ENCODE peak calls at places on chromosome 11, in ten cellular contexts. One of them, this sample, is unnamed.

GRCh38 chr11:34426766-34427170 is 12.0 kb upstream of the CAT start:
- DNase-seq in lung microvascular endothelial cell: no peak
- DNase-seq in RWPE1: no peak
- DNase-seq in hepatocyte: peak
- DNase-seq in tibial nerve: no peak
- DNase-seq in C1 segment of cervical spinal cord: no peak
- DNase-seq in coronary artery: no peak
- DNase-seq in stimulated activated CD4-positive, alpha-beta T cell treated with anti-CD3 and anti-CD28 coated beads, Interleukin-15, amount 100 ng/mL, for 1 hour: no peak
- DNase-seq in neural crest cell: no peak
- DNase-seq in hippocampal formation: no peak
- DNase-seq in this sample: no peak

GRCh38 chr11:106208795-106209194 is 131.3 kb downstream of the AASDHPPT start:
- DNase-seq in lung microvascular endothelial cell: no peak
- DNase-seq in RWPE1: no peak
- DNase-seq in hepatocyte: peak
- DNase-seq in tibial nerve: no peak
- DNase-seq in C1 segment of cervical spinal cord: no peak
- DNase-seq in coronary artery: no peak
- DNase-seq in stimulated activated CD4-positive, alpha-beta T cell treated with anti-CD3 and anti-CD28 coated beads, Interleukin-15, amount 100 ng/mL, for 1 hour: no peak
- DNase-seq in neural crest cell: no peak
- DNase-seq in hippocampal formation: no peak
- DNase-seq in this sample: no peak

GRCh38 chr11:48081151-48082010 is 101.0 kb downstream of the PTPRJ start:
- DNase-seq in lung microvascular endothelial cell: no peak
- DNase-seq in RWPE1: no peak
- DNase-seq in hepatocyte: no peak
- DNase-seq in tibial nerve: peak
- DNase-seq in C1 segment of cervical spinal cord: peak
- DNase-seq in coronary artery: peak
- DNase-seq in stimulated activated CD4-positive, alpha-beta T cell treated with anti-CD3 and anti-CD28 coated beads, Interleukin-15, amount 100 ng/mL, for 1 hour: no peak
- DNase-seq in neural crest cell: no peak
- DNase-seq in hippocampal formation: peak
- DNase-seq in this sample: no peak

GRCh38 chr11:82698576-82699352 is 34.9 kb downstream of the FAM181B start:
- DNase-seq in lung microvascular endothelial cell: no peak
- DNase-seq in RWPE1: no peak
- DNase-seq in hepatocyte: no peak
- DNase-seq in tibial nerve: no peak
- DNase-seq in C1 segment of cervical spinal cord: no peak
- DNase-seq in coronary artery: no peak
- DNase-seq in stimulated activated CD4-positive, alpha-beta T cell treated with anti-CD3 and anti-CD28 coated beads, Interleukin-15, amount 100 ng/mL, for 1 hour: no peak
- DNase-seq in neural crest cell: no peak
- DNase-seq in hippocampal formation: no peak
- DNase-seq in this sample: no peak

GRCh38 chr11:6705905-6706535 is 22.9 kb upstream of the MRPL17 start:
- DNase-seq in lung microvascular endothelial cell: peak
- DNase-seq in RWPE1: peak
- DNase-seq in hepatocyte: peak
- DNase-seq in tibial nerve: peak
- DNase-seq in C1 segment of cervical spinal cord: no peak
- DNase-seq in coronary artery: no peak
- DNase-seq in stimulated activated CD4-positive, alpha-beta T cell treated with anti-CD3 and anti-CD28 coated beads, Interleukin-15, amount 100 ng/mL, for 1 hour: no peak
- DNase-seq in neural crest cell: peak
- DNase-seq in hippocampal formation: no peak
- DNase-seq in this sample: no peak

GRCh38 chr11:128290106-128290840 is 297.1 kb downstream of the ETS1 start:
- DNase-seq in lung microvascular endothelial cell: peak
- DNase-seq in RWPE1: peak
- DNase-seq in hepatocyte: peak
- DNase-seq in tibial nerve: peak
- DNase-seq in C1 segment of cervical spinal cord: no peak
- DNase-seq in coronary artery: no peak
- DNase-seq in stimulated activated CD4-positive, alpha-beta T cell treated with anti-CD3 and anti-CD28 coated beads, Interleukin-15, amount 100 ng/mL, for 1 hour: peak
- DNase-seq in neural crest cell: peak
- DNase-seq in hippocampal formation: peak
- DNase-seq in this sample: no peak

GRCh38 chr11:64654439-64654838 is 63.4 kb downstream of the SLC22A12 start:
- DNase-seq in lung microvascular endothelial cell: no peak
- DNase-seq in RWPE1: no peak
- DNase-seq in hepatocyte: no peak
- DNase-seq in tibial nerve: no peak
- DNase-seq in C1 segment of cervical spinal cord: no peak
- DNase-seq in coronary artery: no peak
- DNase-seq in stimulated activated CD4-positive, alpha-beta T cell treated with anti-CD3 and anti-CD28 coated beads, Interleukin-15, amount 100 ng/mL, for 1 hour: no peak
- DNase-seq in neural crest cell: no peak
- DNase-seq in hippocampal formation: no peak
- DNase-seq in this sample: no peak

GRCh38 chr11:72079776-72080325 is 491 bp downstream of the NUMA1 start:
- DNase-seq in lung microvascular endothelial cell: no peak
- DNase-seq in RWPE1: no peak
- DNase-seq in hepatocyte: peak
- DNase-seq in tibial nerve: no peak
- DNase-seq in C1 segment of cervical spinal cord: no peak
- DNase-seq in coronary artery: no peak
- DNase-seq in stimulated activated CD4-positive, alpha-beta T cell treated with anti-CD3 and anti-CD28 coated beads, Interleukin-15, amount 100 ng/mL, for 1 hour: no peak
- DNase-seq in neural crest cell: peak
- DNase-seq in hippocampal formation: no peak
- DNase-seq in this sample: no peak

GRCh38 chr11:95451682-95452081 is 220.7 kb upstream of the SESN3 start:
- DNase-seq in lung microvascular endothelial cell: no peak
- DNase-seq in RWPE1: peak
- DNase-seq in hepatocyte: no peak
- DNase-seq in tibial nerve: no peak
- DNase-seq in C1 segment of cervical spinal cord: no peak
- DNase-seq in coronary artery: no peak
- DNase-seq in stimulated activated CD4-positive, alpha-beta T cell treated with anti-CD3 and anti-CD28 coated beads, Interleukin-15, amount 100 ng/mL, for 1 hour: no peak
- DNase-seq in neural crest cell: no peak
- DNase-seq in hippocampal formation: no peak
- DNase-seq in this sample: no peak

GRCh38 chr11:70243912-70244652 is 26.4 kb upstream of the PPFIA1 start:
- DNase-seq in lung microvascular endothelial cell: no peak
- DNase-seq in RWPE1: peak
- DNase-seq in hepatocyte: no peak
- DNase-seq in tibial nerve: no peak
- DNase-seq in C1 segment of cervical spinal cord: no peak
- DNase-seq in coronary artery: no peak
- DNase-seq in stimulated activated CD4-positive, alpha-beta T cell treated with anti-CD3 and anti-CD28 coated beads, Interleukin-15, amount 100 ng/mL, for 1 hour: no peak
- DNase-seq in neural crest cell: no peak
- DNase-seq in hippocampal formation: no peak
- DNase-seq in this sample: no peak

GRCh38 chr11:2202071-2202899 is 30.7 kb upstream of the TH start:
- DNase-seq in lung microvascular endothelial cell: no peak
- DNase-seq in RWPE1: peak
- DNase-seq in hepatocyte: peak
- DNase-seq in tibial nerve: no peak
- DNase-seq in C1 segment of cervical spinal cord: no peak
- DNase-seq in coronary artery: no peak
- DNase-seq in stimulated activated CD4-positive, alpha-beta T cell treated with anti-CD3 and anti-CD28 coated beads, Interleukin-15, amount 100 ng/mL, for 1 hour: no peak
- DNase-seq in neural crest cell: no peak
- DNase-seq in hippocampal formation: no peak
- DNase-seq in this sample: no peak

GRCh38 chr11:35275808-35276170 is 136.8 kb downstream of the CD44 start:
- DNase-seq in lung microvascular endothelial cell: no peak
- DNase-seq in RWPE1: no peak
- DNase-seq in hepatocyte: no peak
- DNase-seq in tibial nerve: no peak
- DNase-seq in C1 segment of cervical spinal cord: no peak
- DNase-seq in coronary artery: no peak
- DNase-seq in stimulated activated CD4-positive, alpha-beta T cell treated with anti-CD3 and anti-CD28 coated beads, Interleukin-15, amount 100 ng/mL, for 1 hour: no peak
- DNase-seq in neural crest cell: no peak
- DNase-seq in hippocampal formation: no peak
- DNase-seq in this sample: no peak

GRCh38 chr11:94790771-94791180 is 22.6 kb downstream of the AMOTL1 start:
- DNase-seq in lung microvascular endothelial cell: peak
- DNase-seq in RWPE1: no peak
- DNase-seq in hepatocyte: no peak
- DNase-seq in tibial nerve: no peak
- DNase-seq in C1 segment of cervical spinal cord: no peak
- DNase-seq in coronary artery: no peak
- DNase-seq in stimulated activated CD4-positive, alpha-beta T cell treated with anti-CD3 and anti-CD28 coated beads, Interleukin-15, amount 100 ng/mL, for 1 hour: no peak
- DNase-seq in neural crest cell: no peak
- DNase-seq in hippocampal formation: no peak
- DNase-seq in this sample: no peak

GRCh38 chr11:102836290-102836875 is 7.0 kb downstream of the MMP3 start:
- DNase-seq in lung microvascular endothelial cell: no peak
- DNase-seq in RWPE1: no peak
- DNase-seq in hepatocyte: no peak
- DNase-seq in tibial nerve: no peak
- DNase-seq in C1 segment of cervical spinal cord: no peak
- DNase-seq in coronary artery: no peak
- DNase-seq in stimulated activated CD4-positive, alpha-beta T cell treated with anti-CD3 and anti-CD28 coated beads, Interleukin-15, amount 100 ng/mL, for 1 hour: no peak
- DNase-seq in neural crest cell: no peak
- DNase-seq in hippocampal formation: no peak
- DNase-seq in this sample: no peak

GRCh38 chr11:111762981-111763643 is 3.1 kb downstream of the PPP2R1B start:
- DNase-seq in lung microvascular endothelial cell: no peak
- DNase-seq in RWPE1: no peak
- DNase-seq in hepatocyte: no peak
- DNase-seq in tibial nerve: no peak
- DNase-seq in C1 segment of cervical spinal cord: no peak
- DNase-seq in coronary artery: no peak
- DNase-seq in stimulated activated CD4-positive, alpha-beta T cell treated with anti-CD3 and anti-CD28 coated beads, Interleukin-15, amount 100 ng/mL, for 1 hour: no peak
- DNase-seq in neural crest cell: no peak
- DNase-seq in hippocampal formation: no peak
- DNase-seq in this sample: no peak

GRCh38 chr11:21927628-21928027 is 265.3 kb upstream of the ANO5 start:
- DNase-seq in lung microvascular endothelial cell: no peak
- DNase-seq in RWPE1: no peak
- DNase-seq in hepatocyte: no peak
- DNase-seq in tibial nerve: no peak
- DNase-seq in C1 segment of cervical spinal cord: no peak
- DNase-seq in coronary artery: no peak
- DNase-seq in stimulated activated CD4-positive, alpha-beta T cell treated with anti-CD3 and anti-CD28 coated beads, Interleukin-15, amount 100 ng/mL, for 1 hour: no peak
- DNase-seq in neural crest cell: no peak
- DNase-seq in hippocampal formation: no peak
- DNase-seq in this sample: no peak

GRCh38 chr11:116707746-116708145 is 65.0 kb downstream of the BUD13 start:
- DNase-seq in lung microvascular endothelial cell: no peak
- DNase-seq in RWPE1: no peak
- DNase-seq in hepatocyte: no peak
- DNase-seq in tibial nerve: no peak
- DNase-seq in C1 segment of cervical spinal cord: no peak
- DNase-seq in coronary artery: no peak
- DNase-seq in stimulated activated CD4-positive, alpha-beta T cell treated with anti-CD3 and anti-CD28 coated beads, Interleukin-15, amount 100 ng/mL, for 1 hour: no peak
- DNase-seq in neural crest cell: no peak
- DNase-seq in hippocampal formation: no peak
- DNase-seq in this sample: no peak

GRCh38 chr11:45213717-45214116 is 67.3 kb downstream of the PRDM11 start:
- DNase-seq in lung microvascular endothelial cell: no peak
- DNase-seq in RWPE1: no peak
- DNase-seq in hepatocyte: no peak
- DNase-seq in tibial nerve: no peak
- DNase-seq in C1 segment of cervical spinal cord: no peak
- DNase-seq in coronary artery: no peak
- DNase-seq in stimulated activated CD4-positive, alpha-beta T cell treated with anti-CD3 and anti-CD28 coated beads, Interleukin-15, amount 100 ng/mL, for 1 hour: no peak
- DNase-seq in neural crest cell: no peak
- DNase-seq in hippocampal formation: no peak
- DNase-seq in this sample: no peak

GRCh38 chr11:115636686-115637555 is 132.7 kb upstream of the CADM1 start:
- DNase-seq in lung microvascular endothelial cell: no peak
- DNase-seq in RWPE1: no peak
- DNase-seq in hepatocyte: no peak
- DNase-seq in tibial nerve: no peak
- DNase-seq in C1 segment of cervical spinal cord: no peak
- DNase-seq in coronary artery: no peak
- DNase-seq in stimulated activated CD4-positive, alpha-beta T cell treated with anti-CD3 and anti-CD28 coated beads, Interleukin-15, amount 100 ng/mL, for 1 hour: no peak
- DNase-seq in neural crest cell: no peak
- DNase-seq in hippocampal formation: no peak
- DNase-seq in this sample: no peak

GRCh38 chr11:44138286-44138685 is 42.8 kb downstream of the EXT2 start:
- DNase-seq in lung microvascular endothelial cell: peak
- DNase-seq in RWPE1: no peak
- DNase-seq in hepatocyte: no peak
- DNase-seq in tibial nerve: no peak
- DNase-seq in C1 segment of cervical spinal cord: no peak
- DNase-seq in coronary artery: no peak
- DNase-seq in stimulated activated CD4-positive, alpha-beta T cell treated with anti-CD3 and anti-CD28 coated beads, Interleukin-15, amount 100 ng/mL, for 1 hour: no peak
- DNase-seq in neural crest cell: no peak
- DNase-seq in hippocampal formation: no peak
- DNase-seq in this sample: no peak

GRCh38 chr11:73384871-73385692 is 8.9 kb downstream of the RELT start:
- DNase-seq in lung microvascular endothelial cell: peak
- DNase-seq in RWPE1: no peak
- DNase-seq in hepatocyte: no peak
- DNase-seq in tibial nerve: no peak
- DNase-seq in C1 segment of cervical spinal cord: no peak
- DNase-seq in coronary artery: no peak
- DNase-seq in stimulated activated CD4-positive, alpha-beta T cell treated with anti-CD3 and anti-CD28 coated beads, Interleukin-15, amount 100 ng/mL, for 1 hour: no peak
- DNase-seq in neural crest cell: no peak
- DNase-seq in hippocampal formation: peak
- DNase-seq in this sample: no peak